ENCODE peak calls at places on chromosomes 7 and 10, in five cellular contexts. K, B, Z, J and N are unnamed samples.

GRCh38 chr10:122301055-122301810 is 30.1 kb downstream of the BTBD16 start:
- DNase-seq in K (no peak), B (no peak), Z (no peak), J (no peak), N (no peak)

GRCh38 chr10:60141916-60142559 is 235.7 kb upstream of the CCDC6 start:
- DNase-seq in K (no peak), B (no peak), Z (no peak), J (no peak), N (no peak)

GRCh38 chr7:90618880-90619279 is 22.8 kb downstream of the CDK14 start:
- DNase-seq in K (no peak), B (peak), Z (no peak), J (no peak), N (no peak)

GRCh38 chr7:70595741-70596574 is 536.0 kb upstream of the GALNT17 start:
- DNase-seq in K (no peak), B (peak), Z (peak), J (peak), N (peak)

GRCh38 chr7:76283254-76284159 is 19.0 kb upstream of the HSPB1 start:
- DNase-seq in K (no peak), B (no peak), Z (no peak), J (no peak), N (no peak)

GRCh38 chr10:89080660-89081059 is 90.1 kb downstream of the FAS start:
- DNase-seq in K (no peak), B (no peak), Z (no peak), J (no peak), N (no peak)

GRCh38 chr7:111832159-111832558 is 269.9 kb upstream of the IMMP2L start:
- DNase-seq in K (no peak), B (no peak), Z (no peak), J (no peak), N (no peak)

GRCh38 chr7:13538669-13539068 is 450.8 kb downstream of the ETV1 start:
- DNase-seq in K (no peak), B (no peak), Z (no peak), J (no peak), N (no peak)

GRCh38 chr7:28490831-28491230 is 78.5 kb downstream of the CREB5 start:
- DNase-seq in K (no peak), B (no peak), Z (no peak), J (no peak), N (no peak)

GRCh38 chr7:13770305-13770704 is 219.2 kb downstream of the ETV1 start:
- DNase-seq in K (no peak), B (no peak), Z (no peak), J (peak), N (no peak)

GRCh38 chr10:126156012-126156411 is 232.3 kb downstream of the ADAM12 start:
- DNase-seq in K (no peak), B (no peak), Z (no peak), J (peak), N (no peak)

GRCh38 chr7:133770863-133771492 is 356.2 kb upstream of the LRGUK start:
- DNase-seq in K (no peak), B (no peak), Z (no peak), J (peak), N (no peak)

GRCh38 chr10:83724471-83725241 is 414.7 kb upstream of the GHITM start:
- DNase-seq in K (no peak), B (no peak), Z (no peak), J (no peak), N (no peak)

GRCh38 chr10:22427101-22427500 is 81.8 kb downstream of the SPAG6 start:
- DNase-seq in K (no peak), B (no peak), Z (no peak), J (peak), N (no peak)

GRCh38 chr7:142243823-142244222 is 14.0 kb downstream of the PRSS58 start:
- DNase-seq in K (no peak), B (no peak), Z (no peak), J (no peak), N (no peak)

GRCh38 chr7:135204271-135204872 is 7.0 kb downstream of the WDR91 start:
- DNase-seq in K (no peak), B (no peak), Z (no peak), J (no peak), N (no peak)

GRCh38 chr10:132939957-132940790 is 2.2 kb downstream of the CFAP46 start:
- DNase-seq in K (no peak), B (no peak), Z (peak), J (no peak), N (peak)

GRCh38 chr7:71612011-71612410 is 480.1 kb downstream of the GALNT17 start:
- DNase-seq in K (no peak), B (no peak), Z (no peak), J (no peak), N (no peak)

GRCh38 chr7:63925262-63925625 is 73.4 kb upstream of the ZNF722 start:
- DNase-seq in K (no peak), B (no peak), Z (no peak), J (no peak), N (no peak)

GRCh38 chr7:42746226-42746625 is 165.6 kb downstream of the C7orf25 start:
- DNase-seq in K (no peak), B (no peak), Z (no peak), J (no peak), N (no peak)

GRCh38 chr7:127588697-127589482 is 679 bp downstream of the ARF5 start:
- DNase-seq in K (peak), B (peak), Z (peak), J (peak), N (peak)

GRCh38 chr7:127876393-127876792 is 154.8 kb downstream of the LRRC4 start:
- DNase-seq in K (no peak), B (no peak), Z (no peak), J (peak), N (no peak)

GRCh38 chr7:128243273-128243672 is 2.2 kb downstream of the LEP start:
- DNase-seq in K (no peak), B (no peak), Z (no peak), J (no peak), N (no peak)